ENCODE peak calls at places on chromosomes 13 and 19, in six cellular contexts. H is left lung, S is cardiac fibroblast, V is psoas muscle, B is PC-3, C is body of pancreas. F is an unnamed sample.

GRCh38 chr13:32278456-32278855 is 36.7 kb downstream of the ZAR1L start:
- DNase-seq in B (no peak), V (no peak), H (no peak), C (no peak), S (no peak), F (peak; percentile 49)

GRCh38 chr13:111514646-111515617 is 194.5 kb downstream of the TEX29 start:
- DNase-seq in S (no peak), H (peak; percentile 71), C (no peak), B (no peak), V (no peak), F (no peak)

GRCh38 chr19:55603581-55604292 is 1.7 kb upstream of the ZNF865 start:
- DNase-seq in S (no peak), V (no peak), C (no peak), H (no peak), B (no peak), F (no peak)

GRCh38 chr13:41601718-41602445 is 144.5 kb downstream of the RGCC start:
- DNase-seq in H (no peak), V (no peak), S (peak; percentile 38), B (no peak), C (no peak), F (no peak)

GRCh38 chr13:61316647-61317046 is 99.0 kb downstream of the PCDH20 start:
- DNase-seq in H (no peak), C (no peak), V (no peak), B (no peak), S (no peak), F (no peak)

GRCh38 chr13:51814825-51815650 is 11.1 kb upstream of the DHRS12 start:
- DNase-seq in S (peak; percentile 73), H (no peak), V (peak; percentile 29), C (peak; percentile 78), B (peak; percentile 79), F (peak; percentile 66)

GRCh38 chr19:3899531-3900294 is 19.2 kb downstream of the ATCAY start:
- DNase-seq in S (no peak), V (no peak), C (no peak), H (no peak), B (peak; percentile 4), F (no peak)

GRCh38 chr13:21639604-21640003 is 31.3 kb upstream of the FGF9 start:
- DNase-seq in S (no peak), C (no peak), B (no peak), V (no peak), H (no peak), F (no peak)

GRCh38 chr13:99261040-99261439 is 2.9 kb upstream of the GPR18 start:
- DNase-seq in S (no peak), H (no peak), B (no peak), C (no peak), V (no peak), F (no peak)

GRCh38 chr19:4456843-4457653 is 546 bp downstream of the UBXN6 start:
- DNase-seq in H (no peak), V (peak; percentile 66), B (no peak), S (peak; percentile 87), C (no peak), F (peak; percentile 52)

GRCh38 chr13:42992585-42993122 is 613 bp upstream of the EPSTI1 start:
- DNase-seq in B (no peak), H (no peak), S (no peak), C (no peak), V (no peak), F (no peak)

GRCh38 chr19:17097593-17098126 is 22.1 kb downstream of the MYO9B start:
- DNase-seq in C (peak; percentile 31), S (peak; percentile 72), V (no peak), H (no peak), B (peak; percentile 53), F (no peak)

GRCh38 chr19:49560358-49560900 is 19.9 kb downstream of the NOSIP start:
- DNase-seq in B (no peak), H (no peak), C (peak; percentile 83), V (peak; percentile 42), S (no peak), F (no peak)

GRCh38 chr13:86569119-86569518 is 769.9 kb upstream of the SLITRK6 start:
- DNase-seq in V (no peak), H (no peak), S (no peak), B (peak; percentile 60), C (no peak), F (peak; percentile 10)

GRCh38 chr19:18340237-18340989 is at the start of gene PGPEP1:
- DNase-seq in C (peak; percentile 70), V (peak; percentile 77), B (peak; percentile 67), H (peak; percentile 92), S (peak; percentile 62), F (peak; percentile 27)

GRCh38 chr19:33821871-33822270 is 25.2 kb downstream of the KCTD15 start:
- DNase-seq in B (peak; percentile 49), V (no peak), H (no peak), C (no peak), S (no peak), F (peak; percentile 67)

GRCh38 chr13:96020155-96020575 is 33.0 kb downstream of the UGGT2 start:
- DNase-seq in C (peak; percentile 82), B (peak; percentile 69), H (no peak), V (no peak), S (peak; percentile 84), F (peak; percentile 79)

GRCh38 chr19:39168258-39169142 is 28.3 kb upstream of the NCCRP1 start:
- DNase-seq in V (no peak), C (no peak), S (no peak), H (no peak), B (no peak), F (no peak)

GRCh38 chr19:39167461-39168257 is 29.1 kb upstream of the NCCRP1 start:
- DNase-seq in H (peak; percentile 80), C (peak; percentile 70), S (no peak), V (no peak), B (peak; percentile 60), F (peak; percentile 76)

GRCh38 chr19:39164289-39164688 is 32.5 kb upstream of the NCCRP1 start:
- DNase-seq in H (peak; percentile 34), B (no peak), C (no peak), V (no peak), S (no peak), F (no peak)

GRCh38 chr19:39165857-39166256 is 30.9 kb upstream of the NCCRP1 start:
- DNase-seq in S (no peak), B (no peak), H (peak; percentile 19), C (no peak), V (no peak), F (no peak)

DNA sequence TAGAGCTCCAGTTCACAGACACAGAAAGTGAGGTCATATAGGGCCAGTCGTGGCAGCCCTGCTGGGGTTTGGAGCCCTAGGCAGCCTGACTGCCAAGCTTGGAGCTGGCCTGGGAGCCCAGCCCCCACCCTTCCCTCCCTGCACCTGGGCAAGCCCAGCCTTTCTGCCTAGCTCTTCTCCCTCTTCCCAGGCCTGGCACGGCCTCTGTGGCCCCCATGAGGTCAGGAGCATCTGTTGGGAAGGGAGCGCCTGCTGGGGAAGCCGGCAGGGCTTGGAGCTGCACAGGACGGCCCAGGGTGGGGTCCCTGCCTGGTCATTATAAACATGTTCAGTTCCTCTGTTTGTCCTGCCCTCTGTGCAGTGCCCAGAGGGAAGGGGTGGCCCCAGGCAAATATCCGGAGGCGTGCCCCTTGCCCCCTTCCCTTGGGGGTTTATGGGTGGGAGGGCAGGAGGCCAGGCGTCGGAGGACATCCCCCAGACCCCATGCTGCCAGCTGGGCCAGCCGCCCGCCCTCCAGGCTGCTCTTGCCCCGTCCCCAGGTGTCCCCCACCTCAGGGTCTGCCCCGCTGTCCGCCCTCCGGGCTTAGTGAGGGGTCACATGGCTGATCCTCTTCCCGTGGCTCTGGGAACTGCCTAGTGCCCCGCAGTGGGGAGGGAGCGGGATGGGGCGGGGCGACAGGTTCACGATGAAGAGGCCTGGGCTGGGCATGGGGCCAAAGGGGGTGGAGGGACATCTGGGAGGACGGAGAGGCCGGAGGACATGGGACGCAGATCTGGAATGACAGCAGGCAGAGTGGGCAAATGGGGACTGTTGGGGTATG is 30.0 kb upstream of the NCCRP1 start:
- DNase-seq in S (peak; percentile 13), H (peak; percentile 93), V (peak; percentile 65), C (peak; percentile 80), B (peak; percentile 44), F (peak; percentile 67)
- H3K4me3 ChIP-seq in S (no peak overlapping the region), H (no peak overlapping the region), V (no peak overlapping the region), C (no peak overlapping the region), B (no peak overlapping the region), F (peak overlapping the region; percentile 29)

GRCh38 chr19:35657904-35658700 is 8.2 kb upstream of the UPK1A start:
- DNase-seq in H (peak; percentile 31), V (no peak), B (peak; percentile 18), C (no peak), S (no peak), F (peak; percentile 14)
- TF ChIP-seq CTCF in H (no peak), V (no peak), B (peak; percentile 20), C (no peak), S (peak; percentile 13), F (peak; percentile 18)

DNA sequence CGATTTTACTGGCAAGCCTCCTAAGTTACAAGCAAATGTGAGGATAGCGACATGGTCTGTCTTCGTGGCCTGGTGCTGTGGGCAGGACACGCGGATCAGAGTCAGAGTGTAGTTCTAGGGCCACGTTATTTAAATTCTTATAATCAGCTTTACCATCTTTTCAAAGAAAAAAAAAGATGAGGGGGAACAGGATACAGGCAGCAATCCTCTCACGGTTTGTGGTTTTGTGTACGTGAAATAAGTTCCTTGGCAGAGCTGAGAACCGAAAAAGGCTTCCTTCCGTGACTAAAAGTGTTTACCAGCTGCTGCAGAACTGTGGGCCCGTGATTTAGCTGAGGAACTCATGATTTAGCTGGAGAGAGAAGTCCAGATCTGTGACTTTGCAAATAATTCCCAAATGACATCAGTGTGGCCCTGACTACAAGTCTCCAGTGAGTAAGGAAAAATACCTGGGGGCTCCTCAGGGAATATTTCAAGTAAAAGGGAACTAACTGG is 27.2 kb downstream of the RCBTB2 start:
- DNase-seq in C (peak; percentile 74), V (no peak), S (no peak), H (no peak), B (no peak), F (peak; percentile 6)
- H3K4me3 ChIP-seq in C (no peak overlapping the region), V (peak overlapping the region; percentile 9), S (no peak overlapping the region), H (no peak overlapping the region), B (no peak overlapping the region), F (no peak overlapping the region)

GRCh38 chr19:51156710-51157109 is 14.6 kb downstream of the SIGLEC7 start:
- DNase-seq in C (no peak), B (no peak), S (no peak), H (no peak), V (no peak), F (no peak)

GRCh38 chr19:51159656-51160055 is 17.6 kb downstream of the SIGLEC7 start:
- DNase-seq in H (no peak), B (no peak), S (no peak), V (no peak), C (no peak), F (no peak)

GRCh38 chr19:51161266-51161665 is 19.2 kb downstream of the SIGLEC7 start:
- DNase-seq in V (no peak), C (no peak), H (no peak), B (no peak), S (no peak), F (peak; percentile 18)

GRCh38 chr19:51157265-51157664 is 15.2 kb downstream of the SIGLEC7 start:
- DNase-seq in C (no peak), S (no peak), B (no peak), V (no peak), H (no peak), F (no peak)

DNA sequence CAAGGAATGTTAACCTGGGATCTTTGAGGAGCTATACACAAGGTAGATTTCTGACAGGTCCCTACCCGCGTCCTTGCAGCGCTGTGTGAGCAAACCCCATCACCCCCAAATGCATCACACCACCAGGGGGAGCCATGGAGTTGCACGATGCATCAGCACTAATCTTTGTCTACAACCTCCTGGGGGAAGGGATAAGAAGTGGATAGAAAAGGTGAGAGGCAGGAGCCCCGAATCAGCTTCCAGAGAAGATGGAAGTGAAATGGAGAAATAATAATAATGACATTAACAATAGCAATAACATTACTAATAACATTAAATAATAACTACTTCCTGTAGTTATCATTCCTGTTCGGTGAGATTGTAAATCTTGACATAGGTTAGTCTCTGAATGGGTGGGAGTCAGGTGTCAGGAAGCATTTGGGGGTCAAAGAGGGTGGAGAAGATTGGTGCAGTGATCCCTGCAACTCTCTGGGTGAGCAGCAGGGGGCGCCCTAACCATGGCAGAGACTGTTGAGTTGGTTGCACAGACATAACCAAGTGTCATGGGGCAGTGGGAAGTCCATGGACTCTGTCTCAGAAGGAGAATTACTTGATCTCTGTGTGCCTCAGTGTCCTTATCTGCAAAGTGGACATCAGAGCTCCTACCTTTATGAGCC is 16.5 kb downstream of the SIGLEC7 start:
- DNase-seq in C (peak; percentile 53), S (peak; percentile 32), B (peak; percentile 61), V (peak; percentile 41), H (peak; percentile 88), F (peak; percentile 23)
- TF ChIP-seq CTCF in C (peak; percentile 25), S (peak; percentile 79), B (peak; percentile 94), V (peak; percentile 29), H (peak; percentile 65), F (peak; percentile 54)